ENCODE peak calls at places on chromosomes 3 and 15, in nine cellular contexts. O is A549, G is IMR-90, R is spleen, D is neural progenitor cell, Q is sigmoid colon, V is heart left ventricle, E is colonic mucosa, W is fibroblast of lung. S is an unnamed sample.

GRCh38 chr3:169668081-169668956 is 4.8 kb upstream of the MECOM start:
- DNase-seq in R (peak; percentile 76), W (peak; percentile 53), V (peak; percentile 23), Q (no peak), D (peak; percentile 75), O (peak; percentile 18), G (peak; percentile 18), E (peak; percentile 57), S (peak; percentile 80)

GRCh38 chr3:126999383-126999782 is 16.5 kb downstream of the PLXNA1 start:
- DNase-seq in Q (no peak), G (no peak), W (no peak), O (no peak), R (no peak), D (no peak), E (no peak), V (no peak), S (no peak)

GRCh38 chr3:71987089-71987735 is 202.3 kb upstream of the PROK2 start:
- DNase-seq in O (peak; percentile 25), W (peak; percentile 25), G (peak; percentile 11), V (no peak), R (no peak), E (no peak), D (no peak), Q (no peak), S (peak; percentile 70)

GRCh38 chr3:45564172-45564571 is 30.4 kb upstream of the LIMD1 start:
- DNase-seq in Q (peak; percentile 27), D (no peak), W (no peak), O (no peak), V (no peak), E (no peak), R (no peak), G (no peak), S (peak; percentile 42)

GRCh38 chr15:101171954-101172353 is 79.9 kb downstream of the CHSY1 start:
- DNase-seq in E (no peak), Q (peak; percentile 53), V (no peak), O (no peak), W (no peak), G (no peak), D (no peak), R (no peak), S (no peak)

GRCh38 chr15:25939122-25939521 is 76.0 kb upstream of the ATP10A start:
- DNase-seq in W (peak; percentile 7), E (no peak), V (no peak), R (peak; percentile 87), G (no peak), O (no peak), D (no peak), Q (no peak), S (no peak)

GRCh38 chr15:49265911-49266310 is 95.9 kb downstream of the GALK2 start:
- DNase-seq in W (peak; percentile 43), O (no peak), E (no peak), G (no peak), R (no peak), V (no peak), Q (no peak), D (no peak), S (no peak)

GRCh38 chr15:24039683-24040082 is 352.6 kb upstream of the NDN start:
- DNase-seq in W (no peak), Q (no peak), R (no peak), D (no peak), E (no peak), G (no peak), V (no peak), O (peak; percentile 21), S (no peak)

GRCh38 chr15:98506711-98507110 is 141.6 kb upstream of the IGF1R start:
- DNase-seq in Q (no peak), D (no peak), O (no peak), W (no peak), G (no peak), R (no peak), E (no peak), V (no peak), S (no peak)

GRCh38 chr3:185732782-185733181 is 92.1 kb downstream of the IGF2BP2 start:
- DNase-seq in W (no peak), D (no peak), R (no peak), E (no peak), O (no peak), G (peak; percentile 90), Q (no peak), V (no peak), S (peak; percentile 34)

GRCh38 chr3:184259878-184260570 is 1.3 kb downstream of the CAMK2N2 start:
- DNase-seq in D (peak; percentile 89), R (peak; percentile 82), W (peak; percentile 13), Q (no peak), E (no peak), G (peak; percentile 17), O (peak; percentile 24), V (peak; percentile 36), S (peak; percentile 82)

GRCh38 chr3:196650740-196651311 is 11.3 kb downstream of the NRROS start:
- DNase-seq in G (peak; percentile 98), D (no peak), W (peak; percentile 97), Q (peak; percentile 76), E (no peak), V (peak; percentile 55), R (no peak), O (peak; percentile 64), S (peak; percentile 40)

GRCh38 chr15:77186518-77187095 is 115.7 kb upstream of the TSPAN3 start:
- DNase-seq in D (peak; percentile 42), W (peak; percentile 72), R (no peak), O (peak; percentile 42), V (no peak), Q (no peak), G (peak; percentile 47), E (no peak), S (no peak)

GRCh38 chr3:130543322-130543721 is 26.3 kb downstream of the COL6A6 start:
- DNase-seq in Q (no peak), E (no peak), R (no peak), O (no peak), G (no peak), W (no peak), V (no peak), D (no peak), S (no peak)

GRCh38 chr15:70242962-70243685 is 145.4 kb upstream of the TLE3 start:
- DNase-seq in D (no peak), V (no peak), O (no peak), E (no peak), Q (peak; percentile 54), R (peak; percentile 59), G (no peak), W (no peak), S (peak; percentile 56)

GRCh38 chr3:12943124-12944021 is 102.0 kb upstream of the RPL32 start:
- DNase-seq in R (no peak), V (peak; percentile 55), O (no peak), W (no peak), Q (no peak), E (no peak), G (no peak), D (no peak), S (no peak)

GRCh38 chr3:146650691-146651090 is 45.5 kb upstream of the PLSCR5 start:
- DNase-seq in V (no peak), G (no peak), O (no peak), W (no peak), D (no peak), R (no peak), Q (no peak), E (no peak), S (no peak)

GRCh38 chr3:186920301-186920700 is 10.0 kb upstream of the ST6GAL1 start:
- DNase-seq in Q (no peak), D (no peak), G (no peak), W (no peak), V (no peak), R (no peak), O (no peak), E (no peak), S (no peak)

GRCh38 chr15:27473846-27474245 is 502.9 kb downstream of the GABRG3 start:
- DNase-seq in R (no peak), O (no peak), Q (no peak), V (no peak), G (no peak), D (no peak), W (no peak), E (no peak), S (no peak)

GRCh38 chr3:42513121-42513520 is 10.7 kb downstream of the VIPR1 start:
- DNase-seq in W (no peak), V (no peak), E (no peak), D (no peak), R (no peak), Q (no peak), O (no peak), G (no peak), S (no peak)

GRCh38 chr3:50594253-50594785 is 17.3 kb downstream of the CISH start:
- DNase-seq in O (no peak), Q (no peak), V (no peak), W (no peak), G (no peak), R (no peak), D (no peak), E (no peak), S (no peak)

GRCh38 chr3:162978136-162978535 is 1481.5 kb downstream of the OTOL1 start:
- DNase-seq in O (peak; percentile 31), G (no peak), E (no peak), R (no peak), D (no peak), W (peak; percentile 14), Q (no peak), V (no peak), S (no peak)

DNA sequence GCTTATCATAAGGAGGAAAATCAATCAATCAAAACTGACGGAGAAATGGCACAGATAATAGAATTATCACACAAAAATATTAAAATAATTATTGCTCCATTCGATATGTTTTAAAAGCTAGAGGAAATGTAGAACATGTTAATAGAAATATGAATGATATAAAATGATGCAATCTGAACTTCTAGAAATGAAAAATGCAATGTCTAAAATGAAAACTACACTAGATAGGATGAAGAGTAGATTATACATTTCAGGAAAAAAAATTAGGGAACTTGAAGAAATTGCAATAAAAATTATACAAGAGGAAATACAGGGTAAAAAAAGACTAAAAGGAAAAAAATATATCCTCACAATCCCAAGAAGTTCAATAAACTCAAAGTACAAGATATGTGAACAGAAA is 80.2 kb upstream of the TP63 start:
- DNase-seq in R (no peak), W (peak; percentile 1), E (no peak), G (no peak), Q (no peak), O (no peak), V (no peak), D (no peak), S (no peak)
- TF ChIP-seq CTCF in R (no peak), W (no peak), E (no peak), G (no peak), Q (no peak), O (no peak), V (no peak), D (no peak), S (no peak)

GRCh38 chr3:58575986-58576652 is 1.1 kb downstream of the FAM107A start:
- DNase-seq in W (no peak), G (no peak), Q (peak; percentile 18), E (no peak), R (peak; percentile 47), V (peak; percentile 49), O (no peak), D (no peak), S (no peak)
- H3K27ac ChIP-seq in W (no peak overlapping the region), G (no peak overlapping the region), Q (peak overlapping the region; percentile 69), E (no peak overlapping the region), R (peak overlapping the region; percentile 72), V (peak overlapping the region; percentile 85), O (no peak overlapping the region), D (no peak overlapping the region), S (no peak overlapping the region)

GRCh38 chr3:26484140-26484539 is 138.4 kb upstream of the LRRC3B start:
- DNase-seq in E (no peak), W (no peak), O (peak; percentile 15), R (no peak), G (no peak), V (no peak), Q (no peak), D (peak; percentile 53), S (peak; percentile 79)
- H3K9me3 ChIP-seq in E (no peaks in the 10 kb centered on the region), W (no peaks in the 10 kb centered on the region), O (no peaks in the 10 kb centered on the region), R (peaks cover 3% of the 10 kb centered on the region), G (peaks cover 9% of the 10 kb centered on the region), V (no peaks in the 10 kb centered on the region), Q (no peaks in the 10 kb centered on the region), D (no peaks in the 10 kb centered on the region), S (no peaks in the 10 kb centered on the region)

GRCh38 chr3:108251256-108251655 is 29.0 kb upstream of the IFT57 start:
- DNase-seq in W (no peak), V (no peak), G (no peak), O (no peak), Q (no peak), R (no peak), D (no peak), E (peak; percentile 59), S (no peak)
- TF ChIP-seq CTCF in W (no peak), V (no peak), G (no peak), O (no peak), Q (no peak), R (no peak), D (no peak), E (no peak), S (no peak)